ENCODE peak calls at places on chromosomes 12 and 14, in six cellular contexts. R is cerebellar nuclear complex; K is T-helper 2 cell treated with Interferon-gamma antibody and Interleukin-4, amounts not matched to agents 5 μg/mL and 100 μg/mL, for 36 hours; Q is stimulated activated CD8-positive, alpha-beta memory T cell treated with anti-CD3 and anti-CD28 coated beads, Interleukin-15, amount 100 ng/mL, for 4 hours; T is GOT3; D is spleen. C is an unnamed sample.

GRCh38 chr12:131912526-131913274 is 16.4 kb upstream of the PUS1 start:
- DNase-seq in Q (no peak), D (no peak), R (peak), K (no peak), T (no peak), C (peak)

GRCh38 chr14:69360438-69361108 is 37.5 kb downstream of the ERH start:
- DNase-seq in K (no peak), T (no peak), Q (no peak), R (no peak), D (no peak), C (no peak)

GRCh38 chr12:2035421-2036080 is 17.2 kb upstream of the CACNA1C start:
- DNase-seq in K (no peak), D (no peak), R (no peak), Q (no peak), T (no peak), C (no peak)

GRCh38 chr12:10540776-10541205 is 35.1 kb downstream of the EIF2S3B start:
- DNase-seq in T (no peak), K (no peak), D (no peak), Q (no peak), R (no peak), C (no peak)

GRCh38 chr14:89417469-89418225 is 614 bp upstream of the FOXN3 start:
- DNase-seq in T (no peak), K (peak), D (peak), R (no peak), Q (peak), C (peak)

GRCh38 chr14:90000935-90001334 is 45.2 kb downstream of the TDP1 start:
- DNase-seq in T (no peak), K (no peak), D (no peak), Q (no peak), R (no peak), C (no peak)

GRCh38 chr12:26317942-26318565 is 122.7 kb downstream of the SSPN start:
- DNase-seq in Q (no peak), D (no peak), K (no peak), T (no peak), R (no peak), C (peak)

GRCh38 chr12:91717804-91718203 is 427.8 kb downstream of the BTG1 start:
- DNase-seq in R (no peak), Q (no peak), D (no peak), T (no peak), K (no peak), C (no peak)

C was measured in H4.